ENCODE peak calls at places on chromosomes 4 and X, in eight cellular contexts. One of them, this sample, is unnamed.

GRCh38 chr4:19958849-19959248 is 292.9 kb upstream of the SLIT2 start:
- DNase-seq in left lung: no peak
- DNase-seq in nephron progenitor cell: no peak
- DNase-seq in NCI-H1930: no peak
- DNase-seq in cardiac septum: no peak
- DNase-seq in astrocyte of the cerebellum: no peak
- DNase-seq in neural crest cell: no peak
- DNase-seq in fibroblast of lung: no peak
- DNase-seq in this sample: no peak

GRCh38 chr4:41525129-41525528 is 12.8 kb upstream of the LIMCH1 start:
- DNase-seq in neural crest cell: no peak
- DNase-seq in fibroblast of lung: peak
- DNase-seq in NCI-H1930: no peak
- DNase-seq in astrocyte of the cerebellum: peak
- DNase-seq in nephron progenitor cell: no peak
- DNase-seq in left lung: no peak
- DNase-seq in cardiac septum: no peak
- DNase-seq in this sample: no peak

GRCh38 chrX:109656774-109657173 is 31.8 kb upstream of the KCNE5 start:
- DNase-seq in neural crest cell: no peak
- DNase-seq in fibroblast of lung: no peak
- DNase-seq in nephron progenitor cell: no peak
- DNase-seq in NCI-H1930: no peak
- DNase-seq in astrocyte of the cerebellum: no peak
- DNase-seq in left lung: no peak
- DNase-seq in cardiac septum: no peak
- DNase-seq in this sample: no peak

GRCh38 chr4:86878640-86879039 is 13.6 kb downstream of the C4orf36 start:
- DNase-seq in left lung: no peak
- DNase-seq in neural crest cell: no peak
- DNase-seq in nephron progenitor cell: no peak
- DNase-seq in NCI-H1930: no peak
- DNase-seq in cardiac septum: no peak
- DNase-seq in fibroblast of lung: no peak
- DNase-seq in astrocyte of the cerebellum: no peak
- DNase-seq in this sample: no peak

GRCh38 chr4:77073106-77073858 is 2.5 kb downstream of the CCNI start:
- DNase-seq in neural crest cell: no peak
- DNase-seq in left lung: no peak
- DNase-seq in NCI-H1930: no peak
- DNase-seq in nephron progenitor cell: no peak
- DNase-seq in astrocyte of the cerebellum: no peak
- DNase-seq in cardiac septum: no peak
- DNase-seq in fibroblast of lung: peak
- DNase-seq in this sample: no peak

GRCh38 chrX:130082244-130083106 is 27.8 kb downstream of the ELF4 start:
- DNase-seq in nephron progenitor cell: no peak
- DNase-seq in neural crest cell: no peak
- DNase-seq in fibroblast of lung: no peak
- DNase-seq in astrocyte of the cerebellum: no peak
- DNase-seq in cardiac septum: peak
- DNase-seq in left lung: peak
- DNase-seq in NCI-H1930: no peak
- DNase-seq in this sample: peak

GRCh38 chr4:19021617-19022016 is 1000.1 kb upstream of the LCORL start:
- DNase-seq in left lung: no peak
- DNase-seq in neural crest cell: no peak
- DNase-seq in NCI-H1930: no peak
- DNase-seq in cardiac septum: no peak
- DNase-seq in fibroblast of lung: no peak
- DNase-seq in nephron progenitor cell: no peak
- DNase-seq in astrocyte of the cerebellum: no peak
- DNase-seq in this sample: no peak

GRCh38 chr4:163166041-163166579 is 580 bp downstream of the NAF1 start:
- DNase-seq in astrocyte of the cerebellum: no peak
- DNase-seq in cardiac septum: peak
- DNase-seq in left lung: peak
- DNase-seq in nephron progenitor cell: peak
- DNase-seq in fibroblast of lung: peak
- DNase-seq in neural crest cell: peak
- DNase-seq in NCI-H1930: no peak
- DNase-seq in this sample: peak

GRCh38 chr4:30256105-30256828 is 463.9 kb upstream of the PCDH7 start:
- DNase-seq in cardiac septum: no peak
- DNase-seq in left lung: no peak
- DNase-seq in fibroblast of lung: no peak
- DNase-seq in nephron progenitor cell: no peak
- DNase-seq in neural crest cell: no peak
- DNase-seq in astrocyte of the cerebellum: no peak
- DNase-seq in NCI-H1930: no peak
- DNase-seq in this sample: no peak

GRCh38 chrX:68084765-68085164 is 348.5 kb downstream of the OPHN1 start:
- DNase-seq in fibroblast of lung: peak
- DNase-seq in NCI-H1930: no peak
- DNase-seq in nephron progenitor cell: no peak
- DNase-seq in neural crest cell: no peak
- DNase-seq in left lung: no peak
- DNase-seq in astrocyte of the cerebellum: no peak
- DNase-seq in cardiac septum: no peak
- DNase-seq in this sample: no peak

GRCh38 chr4:37463033-37463432 is 218.5 kb downstream of the NWD2 start:
- DNase-seq in left lung: no peak
- DNase-seq in neural crest cell: no peak
- DNase-seq in nephron progenitor cell: no peak
- DNase-seq in cardiac septum: no peak
- DNase-seq in astrocyte of the cerebellum: no peak
- DNase-seq in NCI-H1930: no peak
- DNase-seq in fibroblast of lung: no peak
- DNase-seq in this sample: no peak

GRCh38 chrX:153771261-153771681 is 7.2 kb downstream of the PLXNB3 start:
- DNase-seq in neural crest cell: no peak
- DNase-seq in NCI-H1930: no peak
- DNase-seq in left lung: no peak
- DNase-seq in nephron progenitor cell: no peak
- DNase-seq in cardiac septum: no peak
- DNase-seq in astrocyte of the cerebellum: no peak
- DNase-seq in fibroblast of lung: no peak
- DNase-seq in this sample: no peak

GRCh38 chrX:10554612-10555270 is 65.6 kb downstream of the MID1 start:
- DNase-seq in astrocyte of the cerebellum: no peak
- DNase-seq in cardiac septum: no peak
- DNase-seq in fibroblast of lung: no peak
- DNase-seq in nephron progenitor cell: no peak
- DNase-seq in NCI-H1930: no peak
- DNase-seq in neural crest cell: no peak
- DNase-seq in left lung: no peak
- DNase-seq in this sample: no peak

GRCh38 chrX:48896611-48897011 is 957 bp downstream of the TIMM17B start:
- DNase-seq in NCI-H1930: no peak
- DNase-seq in left lung: no peak
- DNase-seq in nephron progenitor cell: no peak
- DNase-seq in astrocyte of the cerebellum: no peak
- DNase-seq in neural crest cell: no peak
- DNase-seq in fibroblast of lung: peak
- DNase-seq in cardiac septum: no peak
- DNase-seq in this sample: no peak

GRCh38 chrX:134026732-134027311 is 41.4 kb upstream of the GPC3 start:
- DNase-seq in neural crest cell: peak
- DNase-seq in fibroblast of lung: peak
- DNase-seq in nephron progenitor cell: peak
- DNase-seq in left lung: no peak
- DNase-seq in cardiac septum: no peak
- DNase-seq in NCI-H1930: no peak
- DNase-seq in astrocyte of the cerebellum: peak
- DNase-seq in this sample: no peak

GRCh38 chrX:39253551-39253950 is 452.3 kb downstream of the MID1IP1 start:
- DNase-seq in neural crest cell: no peak
- DNase-seq in NCI-H1930: no peak
- DNase-seq in nephron progenitor cell: no peak
- DNase-seq in fibroblast of lung: peak
- DNase-seq in left lung: no peak
- DNase-seq in astrocyte of the cerebellum: no peak
- DNase-seq in cardiac septum: no peak
- DNase-seq in this sample: no peak

GRCh38 chr4:76688737-76689078 is 209.2 kb downstream of the SOWAHB start:
- DNase-seq in fibroblast of lung: peak
- DNase-seq in nephron progenitor cell: no peak
- DNase-seq in NCI-H1930: peak
- DNase-seq in neural crest cell: no peak
- DNase-seq in cardiac septum: no peak
- DNase-seq in left lung: no peak
- DNase-seq in astrocyte of the cerebellum: no peak
- DNase-seq in this sample: no peak

GRCh38 chr4:73726000-73726399 is 14.4 kb upstream of the CXCL8 start:
- DNase-seq in left lung: no peak
- DNase-seq in cardiac septum: no peak
- DNase-seq in fibroblast of lung: peak
- DNase-seq in nephron progenitor cell: no peak
- DNase-seq in astrocyte of the cerebellum: peak
- DNase-seq in NCI-H1930: no peak
- DNase-seq in neural crest cell: no peak
- DNase-seq in this sample: no peak

GRCh38 chr4:106149026-106149425 is 167.0 kb downstream of the TBCK start:
- DNase-seq in astrocyte of the cerebellum: no peak
- DNase-seq in fibroblast of lung: peak
- DNase-seq in nephron progenitor cell: no peak
- DNase-seq in left lung: no peak
- DNase-seq in NCI-H1930: no peak
- DNase-seq in cardiac septum: no peak
- DNase-seq in neural crest cell: no peak
- DNase-seq in this sample: no peak

GRCh38 chr4:25343671-25344070 is 31.1 kb downstream of the ZCCHC4 start:
- DNase-seq in left lung: no peak
- DNase-seq in cardiac septum: no peak
- DNase-seq in NCI-H1930: no peak
- DNase-seq in nephron progenitor cell: no peak
- DNase-seq in astrocyte of the cerebellum: no peak
- DNase-seq in fibroblast of lung: peak
- DNase-seq in neural crest cell: no peak
- DNase-seq in this sample: no peak

GRCh38 chr4:24932831-24933230 is 20.0 kb upstream of the CCDC149 start:
- DNase-seq in neural crest cell: no peak
- DNase-seq in cardiac septum: no peak
- DNase-seq in left lung: no peak
- DNase-seq in fibroblast of lung: peak
- DNase-seq in nephron progenitor cell: no peak
- DNase-seq in astrocyte of the cerebellum: no peak
- DNase-seq in NCI-H1930: no peak
- DNase-seq in this sample: no peak

GRCh38 chr4:118974758-118975157 is 86.1 kb downstream of the SYNPO2 start:
- DNase-seq in left lung: no peak
- DNase-seq in astrocyte of the cerebellum: no peak
- DNase-seq in NCI-H1930: no peak
- DNase-seq in cardiac septum: no peak
- DNase-seq in fibroblast of lung: peak
- DNase-seq in neural crest cell: no peak
- DNase-seq in nephron progenitor cell: no peak
- DNase-seq in this sample: no peak

GRCh38 chrX:41412261-41413167 is 34.6 kb upstream of the NYX start:
- DNase-seq in astrocyte of the cerebellum: no peak
- DNase-seq in fibroblast of lung: no peak
- DNase-seq in left lung: no peak
- DNase-seq in nephron progenitor cell: no peak
- DNase-seq in cardiac septum: no peak
- DNase-seq in neural crest cell: no peak
- DNase-seq in NCI-H1930: no peak
- DNase-seq in this sample: no peak

GRCh38 chr4:26729027-26729426 is 131.6 kb upstream of the STIM2 start:
- DNase-seq in neural crest cell: no peak
- DNase-seq in nephron progenitor cell: no peak
- DNase-seq in fibroblast of lung: no peak
- DNase-seq in NCI-H1930: no peak
- DNase-seq in left lung: no peak
- DNase-seq in astrocyte of the cerebellum: no peak
- DNase-seq in cardiac septum: no peak
- DNase-seq in this sample: no peak

GRCh38 chr4:121062466-121062975 is 9.8 kb downstream of the NDNF start:
- DNase-seq in neural crest cell: no peak
- DNase-seq in cardiac septum: no peak
- DNase-seq in left lung: no peak
- DNase-seq in fibroblast of lung: peak
- DNase-seq in nephron progenitor cell: no peak
- DNase-seq in NCI-H1930: no peak
- DNase-seq in astrocyte of the cerebellum: no peak
- DNase-seq in this sample: no peak

GRCh38 chrX:16930392-16930791 is 16.1 kb upstream of the REPS2 start:
- DNase-seq in astrocyte of the cerebellum: no peak
- DNase-seq in NCI-H1930: no peak
- DNase-seq in nephron progenitor cell: no peak
- DNase-seq in neural crest cell: no peak
- DNase-seq in fibroblast of lung: no peak
- DNase-seq in left lung: no peak
- DNase-seq in cardiac septum: no peak
- DNase-seq in this sample: no peak

GRCh38 chr4:154707877-154708276 is 35.9 kb upstream of the LRAT start:
- DNase-seq in nephron progenitor cell: no peak
- DNase-seq in cardiac septum: no peak
- DNase-seq in astrocyte of the cerebellum: no peak
- DNase-seq in fibroblast of lung: no peak
- DNase-seq in neural crest cell: no peak
- DNase-seq in NCI-H1930: no peak
- DNase-seq in left lung: no peak
- DNase-seq in this sample: no peak

GRCh38 chrX:77564824-77565223 is 117.6 kb downstream of the FGF16 start:
- DNase-seq in left lung: no peak
- DNase-seq in NCI-H1930: no peak
- DNase-seq in fibroblast of lung: peak
- DNase-seq in astrocyte of the cerebellum: no peak
- DNase-seq in neural crest cell: no peak
- DNase-seq in cardiac septum: no peak
- DNase-seq in nephron progenitor cell: no peak
- DNase-seq in this sample: no peak

GRCh38 chr4:114494257-114494803 is 104.3 kb upstream of the UGT8 start:
- DNase-seq in fibroblast of lung: no peak
- DNase-seq in astrocyte of the cerebellum: no peak
- DNase-seq in left lung: no peak
- DNase-seq in cardiac septum: no peak
- DNase-seq in nephron progenitor cell: no peak
- DNase-seq in neural crest cell: no peak
- DNase-seq in NCI-H1930: no peak
- DNase-seq in this sample: no peak

GRCh38 chr4:168021666-168022065 is 70.7 kb upstream of the ANXA10 start:
- DNase-seq in fibroblast of lung: peak
- DNase-seq in NCI-H1930: no peak
- DNase-seq in left lung: no peak
- DNase-seq in nephron progenitor cell: no peak
- DNase-seq in neural crest cell: no peak
- DNase-seq in cardiac septum: no peak
- DNase-seq in astrocyte of the cerebellum: no peak
- DNase-seq in this sample: no peak

GRCh38 chr4:67545996-67546356 is 673 bp upstream of the CENPC start:
- DNase-seq in neural crest cell: no peak
- DNase-seq in fibroblast of lung: no peak
- DNase-seq in astrocyte of the cerebellum: no peak
- DNase-seq in NCI-H1930: no peak
- DNase-seq in left lung: no peak
- DNase-seq in cardiac septum: no peak
- DNase-seq in nephron progenitor cell: no peak
- DNase-seq in this sample: no peak

GRCh38 chrX:6170424-6170823 is 58.2 kb downstream of the NLGN4X start:
- DNase-seq in neural crest cell: no peak
- DNase-seq in nephron progenitor cell: no peak
- DNase-seq in astrocyte of the cerebellum: no peak
- DNase-seq in fibroblast of lung: no peak
- DNase-seq in left lung: no peak
- DNase-seq in NCI-H1930: no peak
- DNase-seq in cardiac septum: no peak
- DNase-seq in this sample: no peak

GRCh38 chrX:31604629-31605221 is 532.9 kb upstream of the FTHL17 start:
- DNase-seq in left lung: no peak
- DNase-seq in nephron progenitor cell: no peak
- DNase-seq in neural crest cell: no peak
- DNase-seq in fibroblast of lung: no peak
- DNase-seq in astrocyte of the cerebellum: no peak
- DNase-seq in NCI-H1930: no peak
- DNase-seq in cardiac septum: no peak
- DNase-seq in this sample: no peak